ENCODE peak calls at places on chromosome 10, in four cellular contexts. G is GM12892, A is transverse colon, K is tibial nerve. B is an unnamed sample.

GRCh38 chr10:61967298-61967697 is 65.8 kb downstream of the ARID5B start:
- DNase-seq in K (no peak), G (no peak), A (no peak), B (no peak)

GRCh38 chr10:33273295-33274002 is 61.0 kb downstream of the NRP1 start:
- DNase-seq in G (no peak), A (peak), K (peak), B (peak)

GRCh38 chr10:110704906-110705476 is 60.9 kb downstream of the RBM20 start:
- DNase-seq in G (no peak), A (no peak), K (no peak), B (no peak)

GRCh38 chr10:102629661-102630614 is 14.3 kb upstream of the TRIM8 start:
- DNase-seq in G (no peak), A (no peak), K (no peak), B (no peak)

GRCh38 chr10:112421731-112422130 is 25.0 kb downstream of the ZDHHC6 start:
- DNase-seq in G (no peak), K (no peak), A (no peak), B (no peak)

GRCh38 chr10:22086730-22087364 is 83.3 kb upstream of the DNAJC1 start:
- DNase-seq in K (peak), G (no peak), A (peak), B (no peak)

GRCh38 chr10:17742918-17743317 is 9.1 kb upstream of the TMEM236 start:
- DNase-seq in K (peak), A (peak), G (no peak), B (peak)

GRCh38 chr10:14397069-14397468 is 66.3 kb upstream of the FRMD4A start:
- DNase-seq in G (no peak), A (no peak), K (peak), B (no peak)

GRCh38 chr10:86649471-86650150 is 4.7 kb upstream of the OPN4 start:
- DNase-seq in G (no peak), A (no peak), K (no peak), B (no peak)

GRCh38 chr10:3805791-3806381 is 20.9 kb upstream of the KLF6 start:
- DNase-seq in A (peak), K (no peak), G (no peak), B (peak)

GRCh38 chr10:88953662-88954061 is 1.1 kb upstream of the ACTA2 start:
- DNase-seq in A (no peak), K (no peak), G (no peak), B (no peak)

GRCh38 chr10:18179901-18180300 is 39.7 kb downstream of the CACNB2 start:
- DNase-seq in G (no peak), A (no peak), K (no peak), B (no peak)

GRCh38 chr10:123323884-123324283 is 169.7 kb downstream of the BUB3 start:
- DNase-seq in K (no peak), A (no peak), G (no peak), B (no peak)

GRCh38 chr10:91462423-91462822 is 52.3 kb downstream of the HECTD2 start:
- DNase-seq in G (no peak), A (no peak), K (no peak), B (no peak)

GRCh38 chr10:99276848-99277486 is 41.3 kb upstream of the HPSE2 start:
- DNase-seq in G (no peak), A (no peak), K (no peak), B (peak)

GRCh38 chr10:114084225-114084624 is 40.6 kb downstream of the ADRB1 start:
- DNase-seq in G (no peak), A (no peak), K (no peak), B (no peak)

GRCh38 chr10:32318476-32318896 is 28.5 kb downstream of the EPC1 start:
- DNase-seq in K (no peak), G (peak), A (no peak), B (peak)

GRCh38 chr10:24900888-24901685 is 51.3 kb downstream of the PRTFDC1 start:
- DNase-seq in G (peak), K (no peak), A (no peak), B (no peak)

GRCh38 chr10:70985824-70986336 is 97.5 kb upstream of the PCBD1 start:
- DNase-seq in G (no peak), A (peak), K (no peak), B (no peak)

GRCh38 chr10:61588770-61589211 is 73.9 kb upstream of the CABCOCO1 start:
- DNase-seq in G (no peak), A (no peak), K (no peak), B (peak)

GRCh38 chr10:13184726-13185514 is 23.6 kb downstream of the MCM10 start:
- DNase-seq in K (no peak), G (no peak), A (no peak), B (no peak)

GRCh38 chr10:89219512-89220218 is 12.5 kb upstream of the CH25H start:
- DNase-seq in A (no peak), K (no peak), G (no peak), B (no peak)

GRCh38 chr10:88063861-88064521 is 200.6 kb downstream of the PTEN start:
- DNase-seq in K (no peak), G (no peak), A (no peak), B (no peak)

GRCh38 chr10:63542835-63543575 is 21.8 kb downstream of the REEP3 start:
- DNase-seq in G (no peak), A (no peak), K (no peak), B (no peak)

GRCh38 chr10:19932806-19933371 is 116.7 kb downstream of the PLXDC2 start:
- DNase-seq in A (no peak), G (no peak), K (no peak), B (no peak)

GRCh38 chr10:67609996-67610793 is 85.8 kb downstream of the CTNNA3 start:
- DNase-seq in K (no peak), G (no peak), A (no peak), B (no peak)

GRCh38 chr10:131804551-131805295 is 96.1 kb upstream of the PPP2R2D start:
- DNase-seq in K (no peak), G (no peak), A (no peak), B (no peak)

GRCh38 chr10:125694874-125695273 is 11.9 kb upstream of the TEX36 start:
- DNase-seq in G (no peak), A (no peak), K (no peak), B (no peak)

GRCh38 chr10:103678104-103678526 is 177.3 kb downstream of the SH3PXD2A start:
- DNase-seq in G (peak), K (peak), A (peak), B (no peak)
- TF ChIP-seq POLR2A in G (peak), K (no peak), A (peak), B (no peak)

DNA sequence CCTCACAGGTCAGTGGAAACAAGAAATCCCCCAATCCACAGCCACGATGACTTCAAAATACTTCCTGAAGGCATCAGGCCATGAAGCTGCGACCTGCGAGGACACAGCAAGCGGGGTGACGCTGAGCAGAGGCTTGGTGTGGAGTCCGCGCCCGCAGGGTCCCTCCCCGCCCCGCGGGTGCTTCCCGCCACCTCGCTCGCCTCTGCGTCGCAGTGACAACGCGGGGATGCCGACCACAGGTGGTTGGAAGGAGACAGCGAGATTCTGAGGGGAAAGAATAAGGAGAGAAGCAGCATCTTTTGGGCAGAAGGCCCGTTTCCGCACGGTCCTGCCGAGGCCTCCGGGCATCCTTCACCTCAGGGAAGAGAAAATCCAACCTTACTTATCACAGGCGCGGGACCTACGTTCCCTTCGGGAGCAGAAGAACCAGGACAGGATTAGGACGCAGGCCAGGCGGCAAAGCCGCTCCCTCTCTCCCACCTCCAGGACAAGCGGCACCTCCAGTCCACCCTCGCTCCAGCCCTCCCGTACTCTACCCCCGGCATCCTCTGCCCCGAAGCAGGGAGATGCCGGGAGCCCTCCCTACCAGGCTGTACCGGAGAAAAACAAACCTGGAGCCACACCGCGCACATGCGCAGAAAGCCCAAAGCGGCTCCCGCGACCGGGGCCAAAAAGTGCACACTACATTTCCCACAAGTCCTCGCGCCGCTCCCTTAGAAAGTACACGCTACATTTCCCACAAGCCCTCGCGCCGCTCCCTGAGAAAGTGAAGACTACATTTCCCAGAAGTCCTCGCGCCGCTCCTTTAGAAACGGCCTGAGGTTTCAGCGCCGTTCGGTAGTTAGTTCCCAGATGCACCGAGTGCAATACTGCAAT is 85.9 kb downstream of the ZNF33B start:
- DNase-seq in A (peak), G (peak), K (peak), B (peak)
- TF ChIP-seq POLR2A in A (peak), G (no peak), K (no peak), B (peak)

GRCh38 chr10:4819067-4819466 is 6.9 kb upstream of the AKR1E2 start:
- DNase-seq in A (no peak), G (no peak), K (no peak), B (no peak)
- TF ChIP-seq POLR2A in A (no peak), G (no peak), K (no peak), B (no peak)

GRCh38 chr10:95693668-95694534 is at the start of gene TCTN3:
- DNase-seq in G (peak), A (peak), K (peak), B (peak)
- TF ChIP-seq POLR2A in G (peak), A (peak), K (no peak), B (peak)

DNA sequence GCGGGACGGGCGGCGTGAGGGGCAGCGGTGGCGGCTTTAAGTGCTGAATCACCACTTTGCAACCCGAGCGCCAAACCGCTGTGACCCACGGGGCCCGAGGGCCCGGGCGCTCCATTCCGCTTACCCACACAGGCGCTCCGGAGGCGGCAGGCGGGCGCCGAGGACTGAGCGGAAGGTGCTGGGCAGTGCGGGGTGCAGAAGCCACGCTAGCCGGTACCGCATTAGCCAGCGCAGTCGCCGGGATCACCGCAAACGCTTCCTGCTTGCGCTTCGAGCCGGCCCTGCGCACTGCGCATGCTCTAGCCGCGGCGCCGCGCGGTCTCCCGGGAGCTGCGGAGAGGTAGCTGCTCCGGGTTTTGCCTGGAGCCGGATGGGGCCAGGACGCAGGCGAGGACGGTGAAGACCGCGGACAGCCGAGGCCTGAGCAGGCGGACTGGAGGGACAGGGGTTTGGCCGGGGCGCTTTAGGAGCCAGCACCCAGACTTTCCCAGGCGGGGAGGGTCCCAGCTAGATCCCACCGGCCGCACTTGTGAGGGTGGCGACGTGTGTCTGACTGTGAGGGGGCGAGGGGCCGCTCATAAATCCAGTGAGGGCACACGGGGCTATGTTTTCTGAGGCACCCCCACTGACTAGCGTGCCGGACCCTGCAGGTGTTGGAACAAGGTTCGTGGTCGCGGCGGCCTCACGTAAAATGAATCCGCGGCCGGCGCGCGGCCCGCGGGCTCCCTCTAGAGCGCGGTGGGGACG is at the start of gene IDE:
- DNase-seq in G (peak), A (peak), K (peak), B (peak)
- TF ChIP-seq POLR2A in G (peak), A (peak), K (peak), B (peak)

GRCh38 chr10:74150151-74151056 is at the start of gene AP3M1:
- DNase-seq in A (peak), G (peak), K (peak), B (no peak)
- TF ChIP-seq POLR2A in A (peak), G (no peak), K (no peak), B (peak)

GRCh38 chr10:73333202-73333601 is 25.5 kb downstream of the CFAP70 start:
- DNase-seq in G (no peak), K (no peak), A (no peak), B (no peak)

GRCh38 chr10:73332379-73332778 is 26.3 kb downstream of the CFAP70 start:
- DNase-seq in A (no peak), K (no peak), G (no peak), B (no peak)
- TF ChIP-seq POLR2A in A (no peak), K (no peak), G (no peak), B (no peak)

GRCh38 chr10:72319416-72320254 is 35.1 kb downstream of the DNAJB12 start:
- DNase-seq in A (peak), K (peak), G (peak), B (peak)
- TF ChIP-seq POLR2A in A (peak), K (peak), G (peak), B (no peak)

DNA sequence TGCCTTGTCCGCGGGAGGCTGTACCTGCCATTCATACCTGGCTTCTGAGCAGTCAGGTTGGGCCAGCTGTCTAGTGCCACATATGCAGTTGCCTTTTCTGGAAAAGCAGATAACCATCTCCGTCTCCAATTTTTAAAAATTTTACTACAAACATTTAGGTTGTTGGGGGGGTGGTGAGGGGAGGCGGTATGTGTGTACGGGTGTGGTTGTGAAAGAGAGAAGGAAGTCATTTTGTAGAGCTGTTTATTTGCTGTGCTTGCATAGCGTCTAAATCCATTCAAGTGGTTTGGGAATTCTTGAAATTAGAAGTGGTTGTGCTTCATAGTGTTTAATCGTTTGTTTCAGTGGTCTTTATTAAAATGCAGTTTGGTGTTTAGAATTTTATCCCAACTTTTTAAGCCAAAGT is 1.5 kb downstream of the TBC1D12 start:
- DNase-seq in A (no peak), K (no peak), G (no peak), B (peak)
- TF ChIP-seq POLR2A in A (no peak), K (peak), G (no peak), B (no peak)

DNA sequence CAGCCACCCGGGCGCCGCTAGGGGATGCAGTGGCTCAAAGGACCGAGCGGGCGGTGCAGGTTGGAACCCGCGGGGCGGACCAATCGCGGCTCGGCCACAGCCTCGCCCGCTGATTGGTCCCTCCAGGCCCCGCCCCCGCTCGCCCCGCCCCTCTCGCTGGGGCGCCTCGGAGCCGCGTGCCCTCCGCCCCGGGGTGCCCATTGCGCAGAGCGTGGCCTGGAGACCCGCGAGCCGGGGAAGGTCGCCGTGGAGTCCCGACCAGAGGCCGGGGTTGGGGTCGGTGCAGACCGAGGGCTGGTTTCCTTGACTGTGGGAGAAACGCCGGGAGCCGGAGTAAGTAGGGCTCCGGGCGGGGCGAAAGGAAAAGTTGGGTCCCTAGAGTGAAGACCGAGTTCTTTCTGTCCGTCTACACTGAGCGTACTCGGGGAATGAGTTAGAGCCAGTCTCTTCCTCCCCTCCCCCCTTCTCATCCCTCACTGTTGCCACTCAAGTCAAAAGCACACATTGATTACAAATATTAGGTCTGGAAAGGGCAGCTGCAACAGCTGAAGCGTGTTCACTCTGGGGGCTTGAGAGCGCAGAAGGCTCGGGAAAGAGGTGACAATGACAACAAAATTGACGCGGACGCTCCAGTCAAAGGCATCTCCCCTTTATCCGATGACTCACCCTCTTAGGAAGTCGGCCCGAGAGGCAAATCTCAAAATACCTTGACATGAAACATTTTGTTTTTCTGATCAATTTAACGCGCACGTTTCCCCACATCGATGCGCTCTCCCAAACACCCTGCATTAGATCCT is 844 bp upstream of the GATA3 start:
- DNase-seq in A (peak), K (no peak), G (peak), B (peak)
- TF ChIP-seq POLR2A in A (no peak), K (no peak), G (peak), B (no peak)

B was measured in erythroblast.